ENCODE peak calls at places on chromosomes 7 and 10, in seven cellular contexts. Q is A549, L is AG04450, X is endothelial cell, G is neural crest cell, W is cardiac muscle cell, A is K562. U is an unnamed sample.

GRCh38 chr10:27479016-27479415 is 25.1 kb upstream of the RAB18 start:
- DNase-seq in Q (no peak), L (no peak), X (no peak), G (no peak), W (no peak), A (no peak), U (no peak)

GRCh38 chr10:133272964-133273420 is 3.7 kb downstream of the ADAM8 start:
- DNase-seq in Q (no peak), L (no peak), X (no peak), G (no peak), W (no peak), A (no peak), U (no peak)

GRCh38 chr7:151254316-151254715 is 5.8 kb upstream of the SMARCD3 start:
- DNase-seq in Q (no peak), L (no peak), X (no peak), G (no peak), W (no peak), A (no peak), U (no peak)

GRCh38 chr7:54662701-54663100 is 96.3 kb downstream of the SEC61G start:
- DNase-seq in Q (no peak), L (no peak), X (no peak), G (no peak), W (no peak), A (no peak), U (no peak)

GRCh38 chr10:78199019-78199418 is 165.4 kb downstream of the RPS24 start:
- DNase-seq in Q (no peak), L (no peak), X (no peak), G (no peak), W (no peak), A (no peak), U (no peak)

GRCh38 chr7:1325246-1325645 is 92.6 kb downstream of the UNCX start:
- DNase-seq in Q (no peak), L (no peak), X (no peak), G (no peak), W (no peak), A (no peak), U (no peak)

GRCh38 chr10:129680661-129681344 is 213.8 kb downstream of the MGMT start:
- DNase-seq in Q (no peak), L (no peak), X (no peak), G (no peak), W (no peak), A (no peak), U (no peak)

GRCh38 chr7:128217972-128218652 is 23.0 kb upstream of the LEP start:
- DNase-seq in Q (peak), L (no peak), X (no peak), G (no peak), W (no peak), A (peak), U (no peak)

GRCh38 chr7:140586517-140586916 is 54.1 kb downstream of the DENND2A start:
- DNase-seq in Q (no peak), L (no peak), X (no peak), G (no peak), W (no peak), A (no peak), U (no peak)

GRCh38 chr7:43666938-43667337 is 62.4 kb downstream of the COA1 start:
- DNase-seq in Q (no peak), L (no peak), X (no peak), G (no peak), W (no peak), A (no peak), U (no peak)

GRCh38 chr10:33293081-33293480 is 41.4 kb downstream of the NRP1 start:
- DNase-seq in Q (no peak), L (no peak), X (no peak), G (no peak), W (no peak), A (no peak), U (no peak)

GRCh38 chr10:11746883-11747539 is 4.8 kb downstream of the ECHDC3 start:
- DNase-seq in Q (no peak), L (no peak), X (no peak), G (no peak), W (peak), A (no peak), U (no peak)

GRCh38 chr7:21076054-21076453 is 289.4 kb upstream of the SP8 start:
- DNase-seq in Q (no peak), L (no peak), X (no peak), G (no peak), W (peak), A (no peak), U (no peak)

GRCh38 chr10:4221315-4221714 is 436.3 kb upstream of the KLF6 start:
- DNase-seq in Q (no peak), L (no peak), X (no peak), G (no peak), W (no peak), A (no peak), U (no peak)

GRCh38 chr10:5659702-5660528 is 6.5 kb downstream of the ASB13 start:
- DNase-seq in Q (peak), L (peak), X (no peak), G (no peak), W (no peak), A (no peak), U (no peak)

GRCh38 chr7:82264752-82265305 is 178.7 kb downstream of the CACNA2D1 start:
- DNase-seq in Q (no peak), L (no peak), X (no peak), G (no peak), W (no peak), A (no peak), U (no peak)

DNA sequence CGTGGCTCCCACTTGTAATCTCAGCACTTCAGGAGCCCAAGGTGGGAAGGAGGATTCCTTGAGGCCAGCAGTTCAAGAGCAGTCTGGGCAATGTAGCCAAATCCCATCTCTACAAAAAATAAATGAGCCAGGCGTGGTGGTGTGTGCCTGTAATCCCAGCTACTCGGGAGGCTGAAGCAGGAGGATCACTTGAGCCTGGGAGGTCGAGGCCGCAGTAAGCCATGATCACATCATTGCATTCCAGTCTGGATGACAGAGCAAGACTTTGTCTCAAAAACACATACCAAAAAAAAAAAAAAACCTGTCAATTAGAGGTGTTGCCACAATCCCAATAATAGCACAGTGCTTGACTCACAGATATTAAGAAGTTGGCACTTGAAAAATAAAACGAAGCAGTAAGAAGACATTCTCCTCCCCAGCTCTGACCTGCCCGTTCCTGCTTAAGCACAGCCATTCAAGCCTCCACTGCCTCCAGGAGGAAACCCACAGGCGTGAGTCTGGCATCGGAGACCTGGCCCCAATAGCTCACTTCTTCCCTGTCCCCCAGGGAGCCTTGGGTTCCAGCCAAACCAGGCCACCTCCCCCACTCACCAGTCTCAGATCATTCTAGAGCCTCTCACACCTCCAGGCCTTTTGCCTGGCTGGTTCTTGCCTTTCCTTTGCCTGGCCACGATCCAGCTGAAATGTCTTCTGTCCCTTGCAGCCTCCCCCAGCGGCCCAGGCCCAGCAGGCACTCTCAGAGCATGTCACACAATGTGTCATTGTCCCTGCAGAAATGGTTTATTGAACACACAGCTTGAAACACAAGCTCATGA is 45.3 kb upstream of the GTF2I start:
- DNase-seq in Q (peak), L (no peak), X (no peak), G (peak), W (peak), A (peak), U (no peak)
- TF ChIP-seq CTCF in Q (no peak), L (no peak), X (no peak), G (no peak), W (no peak), A (no peak), U (no peak)

GRCh38 chr10:69883680-69884375 is 82.1 kb downstream of the COL13A1 start:
- DNase-seq in Q (no peak), L (no peak), X (no peak), G (no peak), W (no peak), A (no peak), U (no peak)

GRCh38 chr10:69881202-69881601 is 79.5 kb downstream of the COL13A1 start:
- DNase-seq in Q (no peak), L (no peak), X (no peak), G (no peak), W (no peak), A (no peak), U (no peak)

GRCh38 chr10:69884686-69885085 is 83.0 kb downstream of the COL13A1 start:
- DNase-seq in Q (no peak), L (no peak), X (no peak), G (no peak), W (no peak), A (no peak), U (no peak)

GRCh38 chr10:69885379-69886156 is 83.9 kb downstream of the COL13A1 start:
- DNase-seq in Q (no peak), L (no peak), X (no peak), G (no peak), W (no peak), A (peak), U (no peak)

DNA sequence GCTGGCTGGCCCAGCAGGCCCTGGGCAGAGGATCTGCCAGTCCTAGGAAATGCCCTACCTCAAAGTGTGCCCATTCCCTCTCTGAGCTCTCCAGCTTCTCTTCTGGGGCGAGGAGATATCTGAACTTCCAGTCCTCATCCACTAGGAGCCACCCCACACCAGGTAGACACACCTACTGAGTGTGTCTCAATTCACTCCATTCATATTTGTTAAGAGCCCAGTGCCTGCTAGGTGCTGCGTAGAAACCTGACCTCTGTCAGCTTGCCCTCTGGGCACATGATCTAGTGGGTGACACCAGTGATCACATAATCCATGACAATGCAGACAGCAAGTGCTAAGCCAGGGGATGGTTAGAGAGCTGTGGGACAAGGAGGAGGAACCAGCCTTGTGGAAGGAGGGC is 81.5 kb downstream of the COL13A1 start:
- DNase-seq in Q (peak), L (no peak), X (no peak), G (no peak), W (no peak), A (no peak), U (no peak)
- TF ChIP-seq CTCF in Q (no peak), L (no peak), X (no peak), G (no peak), W (no peak), A (peak), U (no peak)

DNA sequence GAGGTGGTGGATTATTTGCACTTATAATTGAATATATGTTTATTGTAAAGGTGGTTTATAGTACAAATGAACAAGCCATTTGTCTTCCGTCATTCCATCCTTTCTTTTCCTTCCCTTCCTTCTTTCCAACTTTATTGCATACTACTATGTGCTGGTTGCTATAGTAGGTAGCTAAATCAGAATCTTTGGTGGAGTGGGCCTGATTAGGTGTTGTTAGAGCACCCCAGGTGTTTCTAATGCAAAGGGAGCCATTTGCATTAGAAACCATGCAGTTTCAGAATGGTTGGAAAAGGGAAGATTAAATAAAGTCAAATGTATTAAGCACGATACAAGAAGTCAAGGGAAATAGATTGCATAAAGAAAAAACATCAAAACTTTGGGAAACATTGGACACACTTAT is 88.8 kb upstream of the TRIL start:
- DNase-seq in Q (no peak), L (no peak), X (no peak), G (no peak), W (no peak), A (no peak), U (no peak)
- TF ChIP-seq CTCF in Q (no peak), L (no peak), X (no peak), G (no peak), W (no peak), A (no peak), U (no peak)

GRCh38 chr7:135147899-135148721 is at the start of gene TMEM140:
- DNase-seq in Q (peak), L (no peak), X (no peak), G (no peak), W (no peak), A (no peak), U (no peak)
- TF ChIP-seq CTCF in Q (no peak), L (no peak), X (no peak), G (no peak), W (no peak), A (no peak), U (no peak)

DNA sequence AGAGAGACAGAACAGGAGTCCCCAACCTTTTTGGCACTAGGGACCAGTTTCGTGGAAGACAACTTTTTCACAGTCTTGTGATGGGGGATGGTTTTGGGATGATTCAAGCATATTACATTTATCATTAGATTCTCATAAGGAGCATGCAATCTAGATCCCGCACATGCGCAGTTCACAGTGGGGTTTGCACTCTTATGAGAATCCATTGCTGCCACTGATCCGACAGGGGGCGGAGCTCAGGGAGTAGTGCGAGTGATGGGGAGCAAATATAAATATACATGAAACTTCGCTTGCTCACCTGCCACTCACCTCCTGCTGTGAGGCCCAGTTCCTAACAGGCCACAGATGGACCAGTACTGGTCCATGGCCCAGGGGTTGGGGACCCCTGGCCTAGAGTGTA is 14.2 kb downstream of the CCL26 start:
- DNase-seq in Q (no peak), L (no peak), X (no peak), G (no peak), W (no peak), A (no peak), U (no peak)
- TF ChIP-seq CTCF in Q (no peak), L (no peak), X (no peak), G (no peak), W (no peak), A (no peak), U (no peak)

DNA sequence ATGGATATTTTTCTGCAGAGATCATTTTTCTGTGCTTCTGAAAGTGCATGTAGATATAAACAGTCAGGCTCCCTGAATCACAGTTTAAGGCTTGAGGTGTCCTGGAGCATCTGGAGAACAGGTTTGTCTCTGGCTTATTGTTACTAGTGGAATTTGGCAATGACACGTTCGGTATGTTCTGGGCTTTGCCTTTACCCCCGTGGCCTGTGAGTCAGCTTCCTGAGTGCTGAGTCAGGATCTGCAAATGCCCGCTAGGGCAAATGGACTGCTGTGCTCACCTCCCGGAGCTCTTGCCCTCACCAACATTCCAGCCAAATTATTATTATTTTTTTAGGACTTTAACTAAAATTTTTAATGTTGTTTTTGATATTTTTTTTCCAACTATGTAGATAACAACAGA is 192.5 kb upstream of the PRSS1 start:
- DNase-seq in Q (peak), L (peak), X (peak), G (no peak), W (peak), A (peak), U (peak)
- TF ChIP-seq CTCF in Q (no peak), L (peak), X (no peak), G (peak), W (peak), A (no peak), U (peak)

GRCh38 chr7:33043875-33044718 is 18.5 kb downstream of the NT5C3A start:
- DNase-seq in Q (peak), L (no peak), X (no peak), G (no peak), W (no peak), A (no peak), U (no peak)
- TF ChIP-seq CTCF in Q (peak), L (no peak), X (no peak), G (peak), W (no peak), A (no peak), U (no peak)

GRCh38 chr7:137965942-137966624 is 35.8 kb downstream of the CREB3L2 start:
- DNase-seq in Q (no peak), L (no peak), X (no peak), G (no peak), W (no peak), A (no peak), U (no peak)
- TF ChIP-seq CTCF in Q (no peak), L (peak), X (no peak), G (no peak), W (peak), A (peak), U (peak)

GRCh38 chr10:103416436-103417147 is 20.2 kb downstream of the PDCD11 start:
- DNase-seq in Q (peak), L (peak), X (peak), G (peak), W (peak), A (peak), U (peak)
- TF ChIP-seq CTCF in Q (peak), L (peak), X (peak), G (peak), W (peak), A (peak), U (peak)

GRCh38 chr10:60099998-60100747 is 193.8 kb upstream of the CCDC6 start:
- DNase-seq in Q (peak), L (peak), X (peak), G (peak), W (peak), A (peak), U (no peak)
- TF ChIP-seq CTCF in Q (peak), L (peak), X (peak), G (peak), W (peak), A (peak), U (peak)

U was measured in AG09319.